ENCODE peak calls at places on chromosomes 1 and 21, in nine cellular contexts. K is CD4-positive, alpha-beta T cell; V is endothelial cell; O is HCT116; G is B cell; L is astrocyte of the spinal cord; P is stimulated activated CD4-positive, alpha-beta T cell treated with anti-CD3 and anti-CD28 coated beads, Interleukin-1b, Interleukin-23, amount 100 ng/mL, for 24 hours; R is tibial artery; N is NCI-H1105. M is an unnamed sample.

GRCh38 chr1:205595435-205595834 is 36.4 kb downstream of the ELK4 start:
- DNase-seq in K (no peak), V (no peak), O (no peak), G (no peak), L (no peak), P (no peak), R (peak), N (no peak), M (peak)

GRCh38 chr1:118360817-118361216 is 175.8 kb upstream of the SPAG17 start:
- DNase-seq in K (no peak), V (no peak), O (no peak), G (no peak), L (peak), P (no peak), R (no peak), N (no peak), M (no peak)

GRCh38 chr1:198947456-198947855 is 308.6 kb downstream of the PTPRC start:
- DNase-seq in K (no peak), V (no peak), O (no peak), G (no peak), L (no peak), P (no peak), R (no peak), N (no peak), M (no peak)

GRCh38 chr1:234987415-234988159 is 141.1 kb downstream of the TOMM20 start:
- DNase-seq in K (no peak), V (peak), O (no peak), G (no peak), L (peak), P (no peak), R (peak), N (no peak), M (peak)

GRCh38 chr1:86841120-86841519 is 72.8 kb downstream of the SELENOF start:
- DNase-seq in K (no peak), V (no peak), O (no peak), G (no peak), L (no peak), P (no peak), R (no peak), N (no peak), M (no peak)

GRCh38 chr1:200267937-200268336 is 141.9 kb downstream of the ZNF281 start:
- DNase-seq in K (no peak), V (no peak), O (no peak), G (no peak), L (no peak), P (no peak), R (no peak), N (no peak), M (no peak)

GRCh38 chr1:106944721-106945120 is 111.8 kb upstream of the PRMT6 start:
- DNase-seq in K (no peak), V (no peak), O (no peak), G (no peak), L (no peak), P (no peak), R (no peak), N (no peak), M (no peak)

GRCh38 chr1:153616144-153616884 is at the start of gene S100A14:
- DNase-seq in K (no peak), V (no peak), O (peak), G (no peak), L (no peak), P (no peak), R (no peak), N (no peak), M (no peak)

GRCh38 chr1:154773551-154773950 is 96.5 kb downstream of the KCNN3 start:
- DNase-seq in K (no peak), V (no peak), O (no peak), G (no peak), L (no peak), P (no peak), R (no peak), N (no peak), M (no peak)

GRCh38 chr1:19121192-19121591 is 88.9 kb downstream of the UBR4 start:
- DNase-seq in K (no peak), V (no peak), O (no peak), G (no peak), L (no peak), P (no peak), R (no peak), N (no peak), M (no peak)

GRCh38 chr1:22832414-22832786 is 121.8 kb downstream of the EPHB2 start:
- DNase-seq in K (no peak), V (no peak), O (peak), G (no peak), L (no peak), P (no peak), R (no peak), N (no peak), M (no peak)

GRCh38 chr1:213284626-213285025 is 233.6 kb downstream of the RPS6KC1 start:
- DNase-seq in K (no peak), V (no peak), O (no peak), G (no peak), L (peak), P (no peak), R (no peak), N (no peak), M (no peak)

GRCh38 chr1:221724931-221725605 is 16.8 kb downstream of the DUSP10 start:
- DNase-seq in K (no peak), V (no peak), O (no peak), G (no peak), L (peak), P (no peak), R (peak), N (no peak), M (no peak)

GRCh38 chr1:27071049-27071416 is 58.4 kb upstream of the TENT5B start:
- DNase-seq in K (no peak), V (no peak), O (no peak), G (no peak), L (no peak), P (no peak), R (no peak), N (no peak), M (no peak)

GRCh38 chr1:54287821-54288220 is 87.9 kb downstream of the MRPL37 start:
- DNase-seq in K (no peak), V (no peak), O (no peak), G (no peak), L (no peak), P (no peak), R (peak), N (no peak), M (no peak)

GRCh38 chr1:245398180-245398579 is 243.4 kb downstream of the KIF26B start:
- DNase-seq in K (no peak), V (no peak), O (no peak), G (no peak), L (no peak), P (no peak), R (no peak), N (no peak), M (no peak)

GRCh38 chr1:186113454-186113853 is 261.6 kb downstream of the TPR start:
- DNase-seq in K (no peak), V (no peak), O (no peak), G (no peak), L (no peak), P (no peak), R (no peak), N (no peak), M (no peak)

GRCh38 chr1:247415423-247416361 is at the start of gene NLRP3:
- DNase-seq in K (peak), V (no peak), O (no peak), G (peak), L (no peak), P (no peak), R (no peak), N (no peak), M (peak)

GRCh38 chr21:26124421-26124833 is 46.1 kb downstream of the APP start:
- DNase-seq in K (no peak), V (no peak), O (no peak), G (no peak), L (peak), P (no peak), R (no peak), N (no peak), M (no peak)

GRCh38 chr21:37370152-37371040 is 3.8 kb downstream of the DYRK1A start:
- DNase-seq in K (no peak), V (no peak), O (no peak), G (no peak), L (peak), P (no peak), R (no peak), N (no peak), M (peak)

GRCh38 chr1:35661474-35661795 is 20.1 kb upstream of the PSMB2 start:
- DNase-seq in K (no peak), V (no peak), O (no peak), G (no peak), L (no peak), P (no peak), R (peak), N (no peak), M (no peak)

GRCh38 chr1:161188381-161188780 is 10.5 kb downstream of the ADAMTS4 start:
- DNase-seq in K (no peak), V (no peak), O (no peak), G (no peak), L (no peak), P (no peak), R (peak), N (no peak), M (no peak)

GRCh38 chr1:1758692-1759455 is 19.4 kb downstream of the NADK start:
- DNase-seq in K (no peak), V (no peak), O (peak), G (no peak), L (no peak), P (no peak), R (no peak), N (no peak), M (no peak)

M was measured in GM06990.